ENCODE peak calls at places on chromosomes 12 and 14, in five cellular contexts. H is activated CD4-positive, CD25-positive, alpha-beta regulatory T cell treated with anti-CD3 and anti-CD28 coated beads, Interleukin-2, amount 50 U/mL, for 16 hours; E is EL; F is T-helper 9 cell; M is IMR-90. J is an unnamed sample.

GRCh38 chr12:106333756-106334155 is 23.8 kb upstream of the POLR3B start:
- DNase-seq in H (no peak), E (no peak), F (no peak), M (no peak), J (no peak)

GRCh38 chr14:95774265-95775160 is 60.6 kb upstream of the TCL1A start:
- DNase-seq in H (peak), E (peak), F (peak), M (peak), J (peak)

GRCh38 chr12:19026035-19026434 is 103.5 kb upstream of the PLEKHA5 start:
- DNase-seq in H (no peak), E (no peak), F (no peak), M (no peak), J (no peak)

GRCh38 chr14:87994974-87995373 is 2.0 kb upstream of the GALC start:
- DNase-seq in H (no peak), E (no peak), F (no peak), M (no peak), J (peak)

GRCh38 chr12:56518570-56518969 is 3.0 kb upstream of the RBMS2 start:
- DNase-seq in H (no peak), E (peak), F (no peak), M (peak), J (no peak)

GRCh38 chr14:104048758-104049496 is 36.6 kb upstream of the ASPG start:
- DNase-seq in H (no peak), E (no peak), F (no peak), M (no peak), J (no peak)

GRCh38 chr14:74578479-74578878 is 33.6 kb downstream of the LTBP2 start:
- DNase-seq in H (no peak), E (no peak), F (no peak), M (no peak), J (no peak)

GRCh38 chr12:112936927-112937326 is 1.3 kb upstream of the OAS3 start:
- DNase-seq in H (no peak), E (no peak), F (no peak), M (no peak), J (no peak)

GRCh38 chr12:54383041-54383609 is 1.4 kb downstream of the ZNF385A start:
- DNase-seq in H (no peak), E (peak), F (no peak), M (peak), J (no peak)

GRCh38 chr14:104158827-104159798 is 20.7 kb downstream of the KIF26A start:
- DNase-seq in H (no peak), E (no peak), F (no peak), M (no peak), J (no peak)

GRCh38 chr14:55697358-55697985 is 117.5 kb downstream of the KTN1 start:
- DNase-seq in H (no peak), E (no peak), F (no peak), M (no peak), J (no peak)